ENCODE peak calls at places on chromosomes 1 and 21, in six cellular contexts. A is AG08395, B is Caki2, H is T follicular helper cell, Y is KG1, K is NCI-H1105. P is an unnamed sample.

GRCh38 chr1:28518745-28519341 is 13.0 kb downstream of the RCC1 start:
- DNase-seq in A (no peak), B (peak; percentile 48), H (no peak), Y (no peak), K (no peak), P (no peak)

GRCh38 chr1:230548997-230549396 is 93.3 kb upstream of the COG2 start:
- DNase-seq in A (no peak), B (no peak), H (no peak), Y (no peak), K (peak; percentile 82), P (peak; percentile 33)

GRCh38 chr1:51583532-51583931 is 33.4 kb upstream of the OSBPL9 start:
- DNase-seq in A (peak; percentile 52), B (no peak), H (no peak), Y (no peak), K (no peak), P (no peak)

GRCh38 chr1:212525479-212526110 is 83.0 kb upstream of the ATF3 start:
- DNase-seq in A (peak; percentile 48), B (no peak), H (no peak), Y (no peak), K (no peak), P (no peak)

GRCh38 chr21:16534408-16535099 is 804.8 kb downstream of the USP25 start:
- DNase-seq in A (peak; percentile 40), B (peak; percentile 38), H (no peak), Y (no peak), K (peak; percentile 79), P (no peak)

GRCh38 chr1:77986810-77987209 is 7.9 kb upstream of the FUBP1 start:
- DNase-seq in A (no peak), B (no peak), H (no peak), Y (no peak), K (no peak), P (no peak)

GRCh38 chr1:91827094-91828006 is 58.6 kb downstream of the TGFBR3 start:
- DNase-seq in A (no peak), B (peak; percentile 75), H (no peak), Y (no peak), K (no peak), P (no peak)

GRCh38 chr1:23902611-23903278 is 10.4 kb downstream of the CNR2 start:
- DNase-seq in A (no peak), B (no peak), H (no peak), Y (no peak), K (no peak), P (no peak)

GRCh38 chr1:31509124-31510072 is 66.9 kb upstream of the TINAGL1 start:
- DNase-seq in A (no peak), B (no peak), H (no peak), Y (no peak), K (no peak), P (no peak)

GRCh38 chr1:182771187-182771984 is 18.2 kb upstream of the NPL start:
- DNase-seq in A (no peak), B (no peak), H (no peak), Y (no peak), K (no peak), P (no peak)

GRCh38 chr1:17551755-17552234 is 12.3 kb downstream of the ARHGEF10L start:
- DNase-seq in A (peak; percentile 76), B (peak; percentile 82), H (no peak), Y (no peak), K (peak; percentile 16), P (no peak)

GRCh38 chr1:107016376-107016978 is 40.0 kb upstream of the PRMT6 start:
- DNase-seq in A (no peak), B (no peak), H (no peak), Y (no peak), K (no peak), P (no peak)

GRCh38 chr1:221743416-221744208 is 1.7 kb upstream of the DUSP10 start:
- DNase-seq in A (no peak), B (peak; percentile 65), H (no peak), Y (no peak), K (no peak), P (peak; percentile 21)

GRCh38 chr1:118985611-118986290 is 2.4 kb downstream of the TBX15 start:
- DNase-seq in A (peak; percentile 42), B (no peak), H (no peak), Y (no peak), K (no peak), P (no peak)

GRCh38 chr1:43238104-43238503 is 31.7 kb upstream of the TMEM125 start:
- DNase-seq in A (peak; percentile 85), B (peak; percentile 22), H (no peak), Y (no peak), K (peak; percentile 34), P (peak; percentile 98)

GRCh38 chr1:23159963-23160877 is 8.4 kb downstream of the LUZP1 start:
- DNase-seq in A (no peak), B (no peak), H (no peak), Y (no peak), K (no peak), P (no peak)

GRCh38 chr1:216833516-216833915 is 110.3 kb upstream of the ESRRG start:
- DNase-seq in A (no peak), B (no peak), H (no peak), Y (no peak), K (no peak), P (no peak)